ENCODE peak calls at places on chromosomes 7 and 10, in eight cellular contexts. L, Z, Y, I, Q, W, X and J are unnamed samples.

GRCh38 chr7:4715385-4715770 is 33.3 kb downstream of the FOXK1 start:
- DNase-seq in L (peak; percentile 94), Z (peak; percentile 71), Y (peak; percentile 90), I (peak; percentile 84), Q (no peak), W (peak; percentile 76), X (peak; percentile 58), J (no peak)

GRCh38 chr7:106017657-106018056 is 54.6 kb downstream of the CDHR3 start:
- DNase-seq in L (no peak), Z (no peak), Y (no peak), I (no peak), Q (no peak), W (no peak), X (no peak), J (no peak)

GRCh38 chr10:108365541-108365940 is 1201.0 kb upstream of the SORCS1 start:
- DNase-seq in L (no peak), Z (no peak), Y (no peak), I (no peak), Q (no peak), W (no peak), X (no peak), J (no peak)

GRCh38 chr10:58435297-58435696 is 50.1 kb downstream of the TFAM start:
- DNase-seq in L (peak; percentile 96), Z (no peak), Y (no peak), I (no peak), Q (no peak), W (peak; percentile 89), X (peak; percentile 48), J (peak; percentile 89)

GRCh38 chr10:99619090-99619800 is 994 bp downstream of the SLC25A28 start:
- DNase-seq in L (peak; percentile 16), Z (no peak), Y (no peak), I (no peak), Q (peak; percentile 30), W (no peak), X (no peak), J (no peak)

GRCh38 chr7:152136623-152137022 is 111.1 kb downstream of the GALNT11 start:
- DNase-seq in L (peak; percentile 37), Z (no peak), Y (no peak), I (no peak), Q (no peak), W (no peak), X (no peak), J (no peak)

GRCh38 chr10:82245157-82245556 is 370.2 kb downstream of the NRG3 start:
- DNase-seq in L (no peak), Z (no peak), Y (no peak), I (no peak), Q (no peak), W (peak; percentile 4), X (no peak), J (no peak)

GRCh38 chr7:50594734-50595537 is 29.7 kb upstream of the DDC start:
- DNase-seq in L (no peak), Z (no peak), Y (no peak), I (no peak), Q (no peak), W (no peak), X (no peak), J (no peak)

GRCh38 chr10:121994429-121994881 is 5.5 kb downstream of the TACC2 start:
- DNase-seq in L (no peak), Z (peak; percentile 61), Y (no peak), I (no peak), Q (no peak), W (peak; percentile 82), X (peak; percentile 17), J (no peak)

GRCh38 chr10:8365935-8366911 is 311.7 kb downstream of the GATA3 start:
- DNase-seq in L (peak; percentile 96), Z (no peak), Y (no peak), I (no peak), Q (peak; percentile 14), W (peak; percentile 98), X (no peak), J (peak; percentile 99)

GRCh38 chr7:112001089-112001826 is 204.9 kb downstream of the DOCK4 start:
- DNase-seq in L (peak; percentile 92), Z (no peak), Y (no peak), I (no peak), Q (no peak), W (no peak), X (no peak), J (peak; percentile 85)

GRCh38 chr10:72029414-72029813 is 58.9 kb downstream of the SPOCK2 start:
- DNase-seq in L (no peak), Z (no peak), Y (no peak), I (no peak), Q (no peak), W (no peak), X (no peak), J (no peak)

GRCh38 chr7:142797342-142797798 is 26.6 kb downstream of the PRSS2 start:
- DNase-seq in L (no peak), Z (no peak), Y (no peak), I (no peak), Q (peak; percentile 36), W (peak; percentile 35), X (no peak), J (no peak)

GRCh38 chr7:22444181-22444966 is 55.6 kb downstream of the STEAP1B start:
- DNase-seq in L (peak; percentile 45), Z (peak; percentile 64), Y (peak; percentile 13), I (no peak), Q (no peak), W (no peak), X (no peak), J (no peak)
- H3K4me1 ChIP-seq in L (no peaks in the 10 kb centered on the region), Z (peaks cover 44% of the 10 kb centered on the region), Y (peaks cover 39% of the 10 kb centered on the region), I (peaks cover 54% of the 10 kb centered on the region), Q (no peaks in the 10 kb centered on the region), W (peaks cover 20% of the 10 kb centered on the region), X (peaks cover 27% of the 10 kb centered on the region), J (peaks cover 7% of the 10 kb centered on the region)

DNA sequence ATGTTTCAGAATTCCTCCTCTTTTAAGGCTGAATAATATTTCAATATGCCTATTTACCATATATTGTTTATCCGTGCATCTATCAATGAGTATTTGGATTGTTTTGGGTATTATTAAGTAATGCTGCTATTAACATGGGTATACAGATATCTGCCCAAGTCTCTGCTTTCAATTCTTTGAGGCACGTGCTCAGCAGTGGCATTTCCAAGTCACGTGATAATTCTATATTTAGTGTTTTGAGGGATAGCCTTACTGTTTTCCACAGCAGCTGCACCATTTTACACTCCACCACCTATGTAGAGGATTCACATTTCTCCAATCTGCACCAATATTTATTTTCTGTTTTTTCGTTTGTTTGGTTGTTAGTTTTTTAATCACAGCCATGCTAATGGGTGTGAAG is 636.8 kb upstream of the ANKRD30A start:
- DNase-seq in L (no peak), Z (no peak), Y (no peak), I (no peak), Q (no peak), W (no peak), X (no peak), J (no peak)
- H3K27me3 ChIP-seq in L (no peaks in the 10 kb centered on the region), Z (no peaks in the 10 kb centered on the region), Y (no peaks in the 10 kb centered on the region), I (no peaks in the 10 kb centered on the region), Q (no peaks in the 10 kb centered on the region), W (peaks cover 4% of the 10 kb centered on the region), X (no peaks in the 10 kb centered on the region), J (no peaks in the 10 kb centered on the region)

GRCh38 chr10:125014984-125015944 is 73.3 kb downstream of the ZRANB1 start:
- DNase-seq in L (peak; percentile 48), Z (peak; percentile 69), Y (peak; percentile 73), I (no peak), Q (no peak), W (no peak), X (no peak), J (no peak)
- H3K4me1 ChIP-seq in L (no peaks in the 10 kb centered on the region), Z (peaks cover 94% of the 10 kb centered on the region), Y (peaks cover 29% of the 10 kb centered on the region), I (peaks cover 47% of the 10 kb centered on the region), Q (no peaks in the 10 kb centered on the region), W (no peaks in the 10 kb centered on the region), X (peaks cover 60% of the 10 kb centered on the region), J (peaks cover 6% of the 10 kb centered on the region)

GRCh38 chr7:26853788-26854393 is 10.5 kb downstream of the SKAP2 start:
- DNase-seq in L (peak; percentile 60), Z (no peak), Y (no peak), I (no peak), Q (peak; percentile 35), W (peak; percentile 60), X (no peak), J (no peak)
- H3K27me3 ChIP-seq in L (peaks cover 97% of the 10 kb centered on the region), Z (peaks cover 58% of the 10 kb centered on the region), Y (no peaks in the 10 kb centered on the region), I (no peaks in the 10 kb centered on the region), Q (no peaks in the 10 kb centered on the region), W (no peaks in the 10 kb centered on the region), X (peaks cover 7% of the 10 kb centered on the region), J (no peaks in the 10 kb centered on the region)

GRCh38 chr10:83541096-83541495 is 598.2 kb upstream of the GHITM start:
- DNase-seq in L (no peak), Z (no peak), Y (no peak), I (no peak), Q (no peak), W (no peak), X (no peak), J (no peak)
- H3K4me1 ChIP-seq in L (peaks cover 26% of the 10 kb centered on the region), Z (peaks cover 49% of the 10 kb centered on the region), Y (no peaks in the 10 kb centered on the region), I (no peaks in the 10 kb centered on the region), Q (no peaks in the 10 kb centered on the region), W (no peaks in the 10 kb centered on the region), X (no peaks in the 10 kb centered on the region), J (no peaks in the 10 kb centered on the region)